ENCODE peak calls at places on chromosomes 4 and X, in nine cellular contexts. D, P, Y, I, G, R, W, O and S are unnamed samples.

GRCh38 chrX:140723251-140723650 is 13.7 kb downstream of the LINC00632 start:
- DNase-seq in D (no peak), G (no peak), P (no peak), Y (no peak), R (no peak), O (no peak), W (peak), I (no peak), S (no peak)

GRCh38 chrX:42490111-42490510 is 287.9 kb downstream of the PPP1R2C start:
- DNase-seq in O (no peak), Y (no peak), G (no peak), P (no peak), R (no peak), D (no peak), I (no peak), W (no peak), S (no peak)

GRCh38 chr4:65450899-65451298 is 219.4 kb downstream of the EPHA5 start:
- DNase-seq in W (no peak), G (no peak), P (no peak), Y (no peak), R (no peak), I (no peak), O (no peak), D (no peak), S (no peak)

GRCh38 chr4:122842984-122843531 is 16.4 kb downstream of the FGF2 start:
- DNase-seq in I (no peak), P (no peak), G (no peak), Y (no peak), W (no peak), O (no peak), R (no peak), D (no peak), S (peak)

GRCh38 chrX:108270739-108271396 is 167.4 kb downstream of the COL4A6 start:
- DNase-seq in I (no peak), D (no peak), W (peak), R (no peak), G (no peak), O (no peak), Y (no peak), P (peak), S (no peak)

GRCh38 chrX:39576081-39576701 is 521.6 kb downstream of the BCOR start:
- DNase-seq in O (no peak), I (no peak), G (no peak), W (no peak), D (no peak), R (no peak), P (no peak), Y (no peak), S (peak)

GRCh38 chr4:59994118-59994517 is 1206.0 kb upstream of the ADGRL3 start:
- DNase-seq in G (no peak), R (no peak), W (no peak), O (no peak), I (no peak), D (no peak), P (no peak), Y (no peak), S (no peak)

GRCh38 chr4:185914583-185915199 is 102.7 kb upstream of the SORBS2 start:
- DNase-seq in D (no peak), R (no peak), G (no peak), O (no peak), Y (no peak), I (peak), W (peak), P (peak), S (no peak)

GRCh38 chr4:1113311-1114009 is at the start of gene RNF212:
- DNase-seq in O (no peak), D (no peak), G (no peak), I (no peak), Y (peak), R (no peak), W (peak), P (no peak), S (peak)

GRCh38 chr4:28565434-28565833 is 1704.8 kb downstream of the STIM2 start:
- DNase-seq in Y (no peak), G (no peak), O (no peak), I (no peak), W (peak), R (no peak), P (no peak), D (no peak), S (no peak)